ENCODE peak calls at places on chromosomes 5 and 9, in six cellular contexts. B is EH, Y is endothelial cell, F is DMS79 treated with DMSO at 0.1 percent for 48 hours, E is iris pigment epithelial cell, T is progenitor cell of endocrine pancreas. L is an unnamed sample.

GRCh38 chr9:126953089-126953809 is 38.7 kb downstream of the RALGPS1 start:
- DNase-seq in F (no peak), Y (no peak), E (peak), B (peak), T (no peak), L (no peak)

GRCh38 chr9:113409883-113410206 is 630 bp downstream of the POLE3 start:
- DNase-seq in B (no peak), T (no peak), Y (no peak), E (no peak), F (no peak), L (no peak)

GRCh38 chr5:176415240-176416122 is 858 bp downstream of the CLTB start:
- DNase-seq in Y (peak), F (no peak), T (no peak), B (peak), E (peak), L (peak)

GRCh38 chr5:137706841-137707240 is 29.0 kb downstream of the KLHL3 start:
- DNase-seq in F (no peak), E (peak), B (peak), Y (no peak), T (no peak), L (no peak)

GRCh38 chr5:131635755-131636479 is 888 bp upstream of the RAPGEF6 start:
- DNase-seq in F (peak), B (no peak), Y (no peak), E (peak), T (no peak), L (no peak)

GRCh38 chr9:124869986-124870560 is 8.1 kb downstream of the ARPC5L start:
- DNase-seq in F (no peak), Y (peak), T (no peak), E (peak), B (peak), L (peak)

GRCh38 chr5:139667730-139668063 is 19.5 kb downstream of the CXXC5 start:
- DNase-seq in F (no peak), E (no peak), Y (no peak), B (peak), T (no peak), L (no peak)

GRCh38 chr5:159971514-159971913 is 37.4 kb upstream of the TTC1 start:
- DNase-seq in E (no peak), T (no peak), Y (no peak), F (no peak), B (no peak), L (no peak)

GRCh38 chr9:94812343-94812742 is 85.8 kb downstream of the AOPEP start:
- DNase-seq in E (peak), F (no peak), B (peak), T (no peak), Y (no peak), L (no peak)

GRCh38 chr9:117114768-117115167 is 300.1 kb downstream of the ASTN2 start:
- DNase-seq in F (no peak), T (no peak), B (peak), E (no peak), Y (no peak), L (no peak)

GRCh38 chr9:20640331-20641187 is 18.3 kb upstream of the MLLT3 start:
- DNase-seq in T (no peak), Y (no peak), E (peak), B (peak), F (peak), L (no peak)

GRCh38 chr5:34497031-34497808 is 158.9 kb upstream of the RAI14 start:
- DNase-seq in F (no peak), Y (no peak), B (no peak), E (no peak), T (no peak), L (no peak)

GRCh38 chr9:97992219-97992618 is 9.1 kb downstream of the ANP32B start:
- DNase-seq in B (no peak), E (no peak), F (no peak), Y (no peak), T (no peak), L (no peak)

GRCh38 chr9:132857031-132857430 is 21.1 kb downstream of the AK8 start:
- DNase-seq in T (no peak), Y (no peak), E (peak), B (peak), F (no peak), L (no peak)

GRCh38 chr9:137247916-137248175 is 3.2 kb upstream of the STPG3 start:
- DNase-seq in F (no peak), B (no peak), E (no peak), T (no peak), Y (no peak), L (no peak)

GRCh38 chr9:17744786-17745185 is 165.9 kb downstream of the SH3GL2 start:
- DNase-seq in Y (peak), E (peak), F (no peak), T (peak), B (peak), L (peak)

GRCh38 chr5:111223790-111224560 is at the start of gene CAMK4:
- DNase-seq in E (peak), Y (peak), T (peak), F (peak), B (peak), L (no peak)

GRCh38 chr5:37839441-37840035 is 303 bp downstream of the GDNF start:
- DNase-seq in T (peak), B (peak), Y (peak), F (peak), E (peak), L (peak)

GRCh38 chr5:134552301-134552700 is 26.8 kb downstream of the JADE2 start:
- DNase-seq in B (peak), F (no peak), E (peak), T (no peak), Y (no peak), L (peak)

GRCh38 chr9:107638922-107639321 is 149.4 kb upstream of the KLF4 start:
- DNase-seq in Y (no peak), B (peak), F (no peak), E (peak), T (no peak), L (no peak)

GRCh38 chr5:79235222-79235577 is 731 bp upstream of the JMY start:
- DNase-seq in F (no peak), E (peak), Y (no peak), T (no peak), B (peak), L (peak)

GRCh38 chr9:88538311-88539085 is 3.5 kb downstream of the NXNL2 start:
- DNase-seq in Y (no peak), T (no peak), F (no peak), E (no peak), B (peak), L (no peak)

GRCh38 chr9:18496586-18496985 is 22.6 kb downstream of the ADAMTSL1 start:
- DNase-seq in B (no peak), Y (no peak), E (no peak), F (no peak), T (no peak), L (no peak)

GRCh38 chr5:139680368-139681111 is 32.4 kb downstream of the CXXC5 start:
- DNase-seq in F (no peak), E (no peak), B (no peak), T (no peak), Y (no peak), L (no peak)

GRCh38 chr9:134630393-134630790 is 11.2 kb upstream of the COL5A1 start:
- DNase-seq in F (no peak), B (no peak), E (no peak), Y (no peak), T (no peak), L (no peak)

GRCh38 chr5:66223637-66224036 is 79.5 kb downstream of the SREK1 start:
- DNase-seq in T (no peak), B (peak), Y (no peak), E (no peak), F (no peak), L (no peak)

GRCh38 chr9:95505072-95505471 is 11.7 kb downstream of the PTCH1 start:
- DNase-seq in Y (no peak), T (no peak), E (no peak), F (no peak), B (no peak), L (no peak)

GRCh38 chr5:79936644-79937216 is 54.3 kb downstream of the MTX3 start:
- DNase-seq in F (no peak), B (no peak), E (peak), T (no peak), Y (no peak), L (no peak)

GRCh38 chr9:126797903-126798302 is 6.9 kb upstream of the ZBTB43 start:
- DNase-seq in E (no peak), F (no peak), B (no peak), Y (no peak), T (no peak), L (no peak)

GRCh38 chr5:54063817-54064216 is 246.6 kb downstream of the ARL15 start:
- DNase-seq in E (peak), B (peak), T (no peak), F (no peak), Y (no peak), L (no peak)

GRCh38 chr5:157857821-157858526 is 971 bp downstream of the CLINT1 start:
- DNase-seq in E (peak), F (peak), T (no peak), Y (no peak), B (peak), L (no peak)

GRCh38 chr5:43731573-43731972 is 128.6 kb downstream of the NNT start:
- DNase-seq in E (no peak), T (no peak), B (no peak), F (no peak), Y (no peak), L (no peak)

GRCh38 chr5:65482727-65483473 is 1.2 kb upstream of the ADAMTS6 start:
- DNase-seq in F (peak), Y (peak), T (no peak), B (peak), E (peak), L (peak)

GRCh38 chr5:54021413-54022155 is 288.8 kb downstream of the ARL15 start:
- DNase-seq in Y (no peak), B (peak), F (no peak), T (no peak), E (peak), L (no peak)

GRCh38 chr5:109589983-109590382 is 99.7 kb upstream of the MAN2A1 start:
- DNase-seq in E (peak), B (peak), T (no peak), F (no peak), Y (no peak), L (no peak)

GRCh38 chr9:129866373-129867137 is 31.3 kb downstream of the USP20 start:
- DNase-seq in T (no peak), B (no peak), E (no peak), Y (no peak), F (no peak), L (no peak)

GRCh38 chr9:130321539-130321938 is 56.0 kb downstream of the HMCN2 start:
- DNase-seq in T (no peak), F (no peak), E (no peak), B (no peak), Y (no peak), L (no peak)

GRCh38 chr9:109499631-109500120 is 1.6 kb upstream of the PTPN3 start:
- DNase-seq in T (peak), Y (peak), E (peak), B (peak), F (no peak), L (peak)

GRCh38 chr5:135236951-135237791 is 161.9 kb downstream of the MACROH2A1 start:
- DNase-seq in T (no peak), Y (no peak), B (no peak), F (no peak), E (no peak), L (no peak)

GRCh38 chr5:97694091-97694490 is 511.0 kb upstream of the RIOK2 start:
- DNase-seq in F (no peak), T (no peak), E (no peak), Y (no peak), B (peak), L (no peak)